ENCODE peak calls at places on chromosomes 11 and 22, in six cellular contexts. E is NB4, A is heart left ventricle, O is transverse colon, I is right lobe of liver, B is HCT116. R is an unnamed sample.
A peak's percentile ranks its signal among the peaks of the same experiment; 100 is the strongest.

GRCh38 chr11:133693110-133693509 is 152.2 kb downstream of the SPATA19 start:
- DNase-seq in E (no peak), A (peak; percentile 79), O (no peak), I (no peak), B (no peak), R (no peak)

GRCh38 chr22:48923165-48923875 is 904.4 kb downstream of the BRD1 start:
- DNase-seq in E (no peak), A (no peak), O (no peak), I (no peak), B (no peak), R (no peak)

GRCh38 chr11:126083829-126084607 is 21.4 kb upstream of the CDON start:
- DNase-seq in E (no peak), A (no peak), O (no peak), I (no peak), B (no peak), R (no peak)

GRCh38 chr11:82315093-82315492 is 418.6 kb downstream of the FAM181B start:
- DNase-seq in E (peak; percentile 40), A (no peak), O (peak; percentile 11), I (no peak), B (no peak), R (peak; percentile 34)

GRCh38 chr11:4645974-4646373 is 2.2 kb downstream of the OR51E1 start:
- DNase-seq in E (no peak), A (peak; percentile 45), O (no peak), I (no peak), B (no peak), R (no peak)

GRCh38 chr22:32528316-32528715 is 53.7 kb downstream of the FBXO7 start:
- DNase-seq in E (no peak), A (no peak), O (no peak), I (no peak), B (no peak), R (no peak)

GRCh38 chr11:37110383-37110782 is 512.3 kb upstream of the RAG2 start:
- DNase-seq in E (no peak), A (no peak), O (no peak), I (no peak), B (no peak), R (no peak)

GRCh38 chr11:37533830-37534229 is 935.8 kb upstream of the RAG2 start:
- DNase-seq in E (no peak), A (no peak), O (no peak), I (no peak), B (no peak), R (no peak)

GRCh38 chr11:57566564-57567209 is 785 bp downstream of the UBE2L6 start:
- DNase-seq in E (no peak), A (no peak), O (no peak), I (no peak), B (no peak), R (no peak)

GRCh38 chr22:44698531-44699421 is 3.2 kb upstream of the PRR5 start:
- DNase-seq in E (no peak), A (no peak), O (no peak), I (no peak), B (no peak), R (no peak)

GRCh38 chr11:1829039-1829820 is 5.6 kb upstream of the SYT8 start:
- DNase-seq in E (no peak), A (peak; percentile 23), O (no peak), I (peak; percentile 46), B (no peak), R (no peak)

GRCh38 chr11:130762342-130763037 is 153.8 kb downstream of the SNX19 start:
- DNase-seq in E (no peak), A (no peak), O (no peak), I (no peak), B (no peak), R (peak; percentile 46)

GRCh38 chr11:108111126-108111525 is 10.2 kb upstream of the ACAT1 start:
- DNase-seq in E (no peak), A (no peak), O (no peak), I (no peak), B (no peak), R (no peak)

GRCh38 chr11:104549019-104549418 is 349.2 kb downstream of the CASP12 start:
- DNase-seq in E (no peak), A (no peak), O (no peak), I (no peak), B (no peak), R (no peak)

GRCh38 chr11:103354656-103355055 is 245.4 kb downstream of the DYNC2H1 start:
- DNase-seq in E (no peak), A (no peak), O (no peak), I (no peak), B (no peak), R (no peak)

GRCh38 chr11:107741044-107741823 is 29.4 kb upstream of the SLN start:
- DNase-seq in E (peak; percentile 77), A (no peak), O (peak; percentile 13), I (no peak), B (peak; percentile 22), R (peak; percentile 15)

GRCh38 chr11:1776331-1776851 is 12.7 kb upstream of the CTSD start:
- DNase-seq in E (no peak), A (no peak), O (no peak), I (no peak), B (no peak), R (no peak)

GRCh38 chr11:94767701-94768601 is at the start of gene AMOTL1:
- DNase-seq in E (peak; percentile 87), A (peak; percentile 94), O (peak; percentile 75), I (peak; percentile 93), B (peak; percentile 65), R (peak; percentile 88)

GRCh38 chr11:107370390-107370789 is 87.2 kb downstream of the CWF19L2 start:
- DNase-seq in E (no peak), A (no peak), O (no peak), I (no peak), B (no peak), R (no peak)

GRCh38 chr22:27690596-27690995 is 111.0 kb downstream of the MN1 start:
- DNase-seq in E (no peak), A (no peak), O (no peak), I (no peak), B (no peak), R (no peak)

GRCh38 chr11:117034901-117035300 is 63.3 kb downstream of the SIK3 start:
- DNase-seq in E (no peak), A (no peak), O (no peak), I (no peak), B (no peak), R (no peak)

GRCh38 chr11:88434333-88434976 is 96.9 kb upstream of the CTSC start:
- DNase-seq in E (peak; percentile 28), A (no peak), O (no peak), I (no peak), B (no peak), R (no peak)

GRCh38 chr11:76578655-76579046 is 91.9 kb downstream of the LRRC32 start:
- DNase-seq in E (no peak), A (peak; percentile 87), O (no peak), I (no peak), B (no peak), R (peak; percentile 27)

GRCh38 chr11:12173111-12173510 is 62.7 kb downstream of the MICAL2 start:
- DNase-seq in E (no peak), A (no peak), O (no peak), I (no peak), B (no peak), R (no peak)

GRCh38 chr11:15810581-15810980 is 545.8 kb downstream of the SOX6 start:
- DNase-seq in E (no peak), A (no peak), O (no peak), I (no peak), B (no peak), R (no peak)

GRCh38 chr11:20364412-20364792 is 888 bp downstream of the HTATIP2 start:
- DNase-seq in E (no peak), A (no peak), O (peak; percentile 21), I (no peak), B (no peak), R (peak; percentile 37)

GRCh38 chr11:28110108-28110838 is 2.1 kb downstream of the METTL15 start:
- DNase-seq in E (peak; percentile 85), A (peak; percentile 78), O (peak; percentile 76), I (peak; percentile 81), B (peak; percentile 65), R (peak; percentile 73)
- TF ChIP-seq POLR2A in E (peak; percentile 60), A (no peak), O (peak; percentile 46), I (no peak), B (no peak), R (no peak)

DNA sequence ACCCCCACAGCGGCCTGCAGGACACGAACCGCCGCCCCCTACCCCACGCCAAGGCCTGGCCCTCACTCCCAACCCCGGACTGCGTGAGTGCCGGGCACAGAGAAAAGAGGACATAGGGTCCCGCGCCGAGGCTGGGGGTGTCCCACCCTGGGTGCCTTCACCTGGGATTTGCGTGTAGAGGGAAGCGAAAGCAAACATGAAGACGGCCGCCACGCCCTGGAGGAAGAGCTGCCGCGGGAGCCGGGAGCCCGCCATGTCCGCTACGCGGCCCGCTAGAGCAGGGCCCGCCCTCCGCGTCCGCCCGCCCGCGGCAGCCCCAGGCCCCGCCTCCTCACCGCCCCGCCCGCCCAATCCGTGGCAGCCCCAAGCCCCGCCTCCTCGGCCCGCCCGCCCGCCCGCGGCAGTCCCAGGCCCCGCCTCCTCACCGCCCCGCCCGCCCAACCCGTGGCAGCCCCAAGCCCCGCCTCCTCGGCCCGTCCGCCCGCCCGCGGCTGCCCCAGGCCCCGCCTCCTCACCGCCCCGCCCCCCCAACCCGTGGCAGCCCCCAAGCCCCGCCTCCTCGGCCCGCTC is at the start of gene LMF2:
- DNase-seq in E (peak; percentile 83), A (peak; percentile 91), O (peak; percentile 95), I (peak; percentile 95), B (no peak), R (peak; percentile 94)
- TF ChIP-seq POLR2A in E (peak; percentile 33), A (no peak), O (peak; percentile 45), I (peak; percentile 51), B (no peak), R (peak; percentile 48)

DNA sequence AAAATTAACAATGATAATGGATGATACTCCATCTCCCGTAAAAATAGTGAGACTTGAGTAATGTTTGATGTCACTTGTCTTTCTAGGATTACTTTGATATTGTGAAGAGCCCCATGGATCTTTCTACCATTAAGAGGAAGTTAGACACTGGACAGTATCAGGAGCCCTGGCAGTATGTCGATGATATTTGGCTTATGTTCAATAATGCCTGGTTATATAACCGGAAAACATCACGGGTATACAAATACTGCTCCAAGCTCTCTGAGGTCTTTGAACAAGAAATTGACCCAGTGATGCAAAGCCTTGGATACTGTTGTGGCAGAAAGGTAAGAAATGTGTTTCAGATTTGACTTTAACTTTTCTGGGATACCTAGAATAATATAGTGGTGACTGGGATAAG is 48.0 kb upstream of the L3MBTL2 start:
- DNase-seq in E (no peak), A (no peak), O (no peak), I (no peak), B (no peak), R (no peak)
- TF ChIP-seq POLR2A in E (no peak), A (no peak), O (no peak), I (no peak), B (no peak), R (no peak)

DNA sequence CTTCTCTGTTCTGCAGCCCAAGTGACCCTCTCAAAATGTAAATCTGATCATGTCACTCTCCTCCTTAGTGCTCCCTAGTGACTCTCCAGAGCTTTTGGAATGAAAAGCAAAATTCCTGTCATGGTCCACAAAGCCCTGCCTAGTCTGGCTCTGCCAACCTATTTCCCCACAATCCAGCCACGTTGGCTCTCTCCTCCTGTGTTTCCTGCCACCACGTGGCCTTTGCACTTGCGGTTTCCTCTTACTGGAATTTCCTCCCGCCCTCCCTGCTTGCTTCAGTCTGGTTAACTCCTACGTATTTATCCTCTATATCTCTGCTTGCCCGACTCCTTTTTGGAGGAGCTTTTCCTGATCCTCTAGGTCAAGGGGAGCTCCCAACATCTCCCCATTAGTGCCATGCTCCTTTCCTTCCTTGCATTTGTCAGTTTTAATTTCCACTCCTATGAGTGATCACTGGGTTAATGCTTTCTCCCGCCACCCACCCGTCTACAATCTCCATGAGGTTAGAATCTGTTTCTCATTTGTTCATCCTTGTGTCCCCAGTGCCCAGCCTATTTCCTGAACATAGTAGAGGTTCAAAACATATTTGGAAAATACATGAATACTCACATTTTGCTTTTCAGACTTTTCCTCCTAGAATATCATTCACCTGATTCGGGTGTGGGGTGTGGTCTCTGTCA is 11.5 kb downstream of the NNMT start:
- DNase-seq in E (peak; percentile 7), A (peak; percentile 72), O (no peak), I (peak; percentile 87), B (no peak), R (peak; percentile 49)
- TF ChIP-seq POLR2A in E (no peak), A (no peak), O (no peak), I (peak; percentile 19), B (no peak), R (no peak)

R was measured in body of pancreas.